ENCODE peak calls at places on chromosomes 12 and 14, in four cellular contexts. C is sigmoid colon, P is foreskin fibroblast, W is AG09319. S is an unnamed sample.
A peak's percentile ranks its signal among the peaks of the same experiment; 100 is the strongest.

GRCh38 chr14:32251530-32251929 is 48.5 kb upstream of the RNU6-8 start:
- DNase-seq in C (no peak), P (no peak), W (no peak), S (no peak)

GRCh38 chr14:79842270-79842669 is 369.0 kb downstream of the DIO2 start:
- DNase-seq in C (peak; percentile 65), P (peak; percentile 67), W (no peak), S (no peak)

GRCh38 chr12:95173392-95174251 is 43.6 kb downstream of the FGD6 start:
- DNase-seq in C (peak; percentile 97), P (peak; percentile 87), W (peak; percentile 30), S (no peak)

GRCh38 chr12:124663771-124664366 is 96.5 kb upstream of the NCOR2 start:
- DNase-seq in C (peak; percentile 71), P (no peak), W (no peak), S (no peak)

GRCh38 chr12:12705833-12706520 is 10.0 kb upstream of the GPR19 start:
- DNase-seq in C (no peak), P (no peak), W (no peak), S (no peak)

GRCh38 chr12:109758406-109759075 is 44.9 kb downstream of the FAM222A start:
- DNase-seq in C (peak; percentile 33), P (no peak), W (no peak), S (peak; percentile 57)

GRCh38 chr12:34601689-34602088 is 579.4 kb downstream of the ALG10 start:
- DNase-seq in C (no peak), P (no peak), W (no peak), S (peak; percentile 36)

GRCh38 chr12:93002278-93003054 is 73.4 kb upstream of the EEA1 start:
- DNase-seq in C (no peak), P (peak; percentile 81), W (peak; percentile 43), S (no peak)

GRCh38 chr14:80260649-80261048 is 49.3 kb upstream of the DIO2 start:
- DNase-seq in C (no peak), P (no peak), W (no peak), S (no peak)

GRCh38 chr14:103427485-103428443 is 42.5 kb downstream of the MARK3 start:
- DNase-seq in C (no peak), P (peak; percentile 61), W (no peak), S (no peak)

GRCh38 chr12:117032593-117033381 is 66.4 kb downstream of the TESC start:
- DNase-seq in C (peak; percentile 67), P (peak; percentile 63), W (no peak), S (peak; percentile 86)

GRCh38 chr12:124888203-124888602 is 24.5 kb upstream of the SCARB1 start:
- DNase-seq in C (no peak), P (no peak), W (no peak), S (no peak)

GRCh38 chr14:49526101-49526500 is 60.1 kb downstream of the RPS29 start:
- DNase-seq in C (no peak), P (no peak), W (no peak), S (no peak)

GRCh38 chr14:91649930-91650329 is 82.0 kb downstream of the CATSPERB start:
- DNase-seq in C (no peak), P (peak; percentile 77), W (peak; percentile 20), S (no peak)

GRCh38 chr12:55220725-55221124 is at the start of gene OR10A7:
- DNase-seq in C (no peak), P (no peak), W (no peak), S (no peak)

GRCh38 chr14:58635041-58635440 is 2.7 kb upstream of the DACT1 start:
- DNase-seq in C (no peak), P (no peak), W (no peak), S (no peak)
- TF ChIP-seq CTCF in C (no peak), P (no peak), W (no peak), S (no peak)

GRCh38 chr12:40864891-40865290 is 172.7 kb downstream of the CNTN1 start:
- DNase-seq in C (no peak), P (no peak), W (no peak), S (no peak)
- TF ChIP-seq CTCF in C (no peak), P (no peak), W (no peak), S (no peak)

GRCh38 chr12:69703146-69703642 is 4.1 kb upstream of the BEST3 start:
- DNase-seq in C (no peak), P (no peak), W (no peak), S (no peak)

GRCh38 chr12:69714542-69714941 is 15.4 kb upstream of the BEST3 start:
- DNase-seq in C (no peak), P (no peak), W (no peak), S (no peak)

GRCh38 chr12:69704357-69704756 is 5.3 kb upstream of the BEST3 start:
- DNase-seq in C (no peak), P (no peak), W (no peak), S (no peak)

GRCh38 chr12:69712826-69713225 is 13.7 kb upstream of the BEST3 start:
- DNase-seq in C (no peak), P (no peak), W (no peak), S (no peak)

GRCh38 chr12:69708649-69709048 is 9.5 kb upstream of the BEST3 start:
- DNase-seq in C (no peak), P (no peak), W (no peak), S (no peak)
- TF ChIP-seq CTCF in C (no peak), P (peak; percentile 6), W (no peak), S (peak; percentile 43)

GRCh38 chr14:54646576-54647130 is 79.7 kb downstream of the SAMD4A start:
- DNase-seq in C (no peak), P (peak; percentile 58), W (no peak), S (no peak)

GRCh38 chr14:54640480-54640879 is 73.6 kb downstream of the SAMD4A start:
- DNase-seq in C (no peak), P (peak; percentile 50), W (no peak), S (no peak)

GRCh38 chr14:54643696-54644176 is 76.8 kb downstream of the SAMD4A start:
- DNase-seq in C (no peak), P (no peak), W (no peak), S (no peak)

GRCh38 chr14:54642121-54642520 is 75.2 kb downstream of the SAMD4A start:
- DNase-seq in C (no peak), P (no peak), W (no peak), S (no peak)

GRCh38 chr14:54642950-54643695 is 76.2 kb downstream of the SAMD4A start:
- DNase-seq in C (no peak), P (peak; percentile 54), W (no peak), S (no peak)
- TF ChIP-seq CTCF in C (no peak), P (peak; percentile 11), W (peak; percentile 14), S (peak; percentile 69)

GRCh38 chr12:54030889-54031860 is 1.7 kb upstream of the HOXC5 start:
- DNase-seq in C (no peak), P (no peak), W (no peak), S (no peak)
- TF ChIP-seq CTCF in C (no peak), P (no peak), W (no peak), S (no peak)